ENCODE peak calls at places on chromosomes 3 and 15, in four cellular contexts. One of them, this sample, is unnamed.

GRCh38 chr3:143850877-143851276 is 2.6 kb upstream of the SLC9A9 start:
- ATAC-seq in omental fat pad: no peak
- ATAC-seq in heart left ventricle: no peak
- ATAC-seq in A549: no peak
- ATAC-seq in this sample: no peak

GRCh38 chr3:134462236-134463059 is 23.3 kb downstream of the ANAPC13 start:
- ATAC-seq in omental fat pad: peak
- ATAC-seq in heart left ventricle: no peak
- ATAC-seq in A549: no peak
- ATAC-seq in this sample: peak

GRCh38 chr3:42807929-42808328 is 1.3 kb upstream of the ACKR2 start:
- ATAC-seq in heart left ventricle: no peak
- ATAC-seq in omental fat pad: no peak
- ATAC-seq in A549: no peak
- ATAC-seq in this sample: no peak

GRCh38 chr3:71202848-71203390 is 380.6 kb downstream of the FOXP1 start:
- ATAC-seq in omental fat pad: no peak
- ATAC-seq in A549: no peak
- ATAC-seq in heart left ventricle: no peak
- ATAC-seq in this sample: no peak

GRCh38 chr3:167843483-167843882 is 108.0 kb downstream of the SERPINI1 start:
- ATAC-seq in A549: no peak
- ATAC-seq in heart left ventricle: no peak
- ATAC-seq in omental fat pad: no peak
- ATAC-seq in this sample: no peak

GRCh38 chr3:143002727-143003126 is 1.4 kb downstream of the U2SURP start:
- ATAC-seq in omental fat pad: no peak
- ATAC-seq in heart left ventricle: no peak
- ATAC-seq in A549: no peak
- ATAC-seq in this sample: no peak

GRCh38 chr3:120350431-120350941 is 1.3 kb upstream of the LRRC58 start:
- ATAC-seq in omental fat pad: no peak
- ATAC-seq in A549: no peak
- ATAC-seq in heart left ventricle: no peak
- ATAC-seq in this sample: no peak

GRCh38 chr15:90561344-90562244 is 31.9 kb downstream of the CRTC3 start:
- ATAC-seq in heart left ventricle: no peak
- ATAC-seq in A549: no peak
- ATAC-seq in omental fat pad: peak
- ATAC-seq in this sample: peak

GRCh38 chr3:106176734-106177133 is 307.9 kb upstream of the CBLB start:
- ATAC-seq in omental fat pad: peak
- ATAC-seq in heart left ventricle: no peak
- ATAC-seq in A549: no peak
- ATAC-seq in this sample: peak

GRCh38 chr3:107752202-107752990 is 229.6 kb downstream of the BBX start:
- ATAC-seq in omental fat pad: no peak
- ATAC-seq in heart left ventricle: peak
- ATAC-seq in A549: peak
- ATAC-seq in this sample: no peak

GRCh38 chr15:56817266-56817665 is 84.0 kb upstream of the ZNF280D start:
- ATAC-seq in A549: peak
- ATAC-seq in omental fat pad: peak
- ATAC-seq in heart left ventricle: no peak
- ATAC-seq in this sample: no peak

GRCh38 chr3:9627901-9628633 is 21.2 kb upstream of the MTMR14 start:
- ATAC-seq in omental fat pad: no peak
- ATAC-seq in heart left ventricle: no peak
- ATAC-seq in A549: no peak
- ATAC-seq in this sample: no peak

GRCh38 chr3:72820405-72820804 is 27.8 kb downstream of the SHQ1 start:
- ATAC-seq in A549: no peak
- ATAC-seq in heart left ventricle: peak
- ATAC-seq in omental fat pad: no peak
- ATAC-seq in this sample: no peak

GRCh38 chr15:53962646-53963561 is 15.3 kb upstream of the UNC13C start:
- ATAC-seq in A549: peak
- ATAC-seq in heart left ventricle: no peak
- ATAC-seq in omental fat pad: no peak
- ATAC-seq in this sample: no peak

GRCh38 chr3:56788506-56788905 is 13.2 kb downstream of the ARHGEF3 start:
- ATAC-seq in omental fat pad: no peak
- ATAC-seq in A549: no peak
- ATAC-seq in heart left ventricle: no peak
- ATAC-seq in this sample: no peak

GRCh38 chr3:194760740-194761139 is 75.1 kb downstream of the FAM43A start:
- ATAC-seq in omental fat pad: no peak
- ATAC-seq in A549: no peak
- ATAC-seq in heart left ventricle: no peak
- ATAC-seq in this sample: no peak